ENCODE peak calls at places on chromosome 16, in six cellular contexts. V is KG1; K is Calu3; L is CD8-positive, alpha-beta T cell; G is NCI-H774; J is GM12865. C is an unnamed sample.

GRCh38 chr16:75627856-75628255 is 4.8 kb upstream of the ADAT1 start:
- DNase-seq in V (no peak), K (no peak), L (no peak), G (no peak), J (no peak), C (no peak)

GRCh38 chr16:61195006-61195405 is 841.2 kb downstream of the CDH8 start:
- DNase-seq in V (no peak), K (no peak), L (no peak), G (no peak), J (no peak), C (no peak)

GRCh38 chr16:29231231-29231630 is 175.3 kb downstream of the NPIPB11 start:
- DNase-seq in V (no peak), K (no peak), L (no peak), G (no peak), J (no peak), C (no peak)

GRCh38 chr16:13014516-13014915 is 113.1 kb downstream of the SHISA9 start:
- DNase-seq in V (no peak), K (no peak), L (no peak), G (no peak), J (no peak), C (no peak)

GRCh38 chr16:57788951-57789350 is 13.3 kb downstream of the KIFC3 start:
- DNase-seq in V (no peak), K (no peak), L (no peak), G (no peak), J (no peak), C (no peak)

GRCh38 chr16:17927015-17927414 is 409.5 kb downstream of the NPIPA8 start:
- DNase-seq in V (no peak), K (no peak), L (no peak), G (no peak), J (no peak), C (no peak)

GRCh38 chr16:77794586-77794985 is 6.2 kb downstream of the VAT1L start:
- DNase-seq in V (no peak), K (no peak), L (no peak), G (no peak), J (no peak), C (no peak)

GRCh38 chr16:10579965-10580918 is at the start of gene EMP2:
- DNase-seq in V (no peak), K (peak), L (no peak), G (peak), J (peak), C (peak)

GRCh38 chr16:57999971-58000705 is at the start of gene ZNF319:
- DNase-seq in V (no peak), K (no peak), L (no peak), G (peak), J (no peak), C (no peak)

C was measured in Caco-2.